ENCODE peak calls at places on chromosomes 3 and 15, in nine cellular contexts. Z is HepG2; K is effector memory CD8-positive, alpha-beta T cell; T is left lung; L is PC-3; G is lower lobe of right lung; W is activated CD4-positive, alpha-beta T cell treated with anti-CD3 and anti-CD28 coated beads for 36 hours; D is naive B cell; S is Right ventricle myocardium superior. H is an unnamed sample.

GRCh38 chr3:186640473-186640818 is 247 bp downstream of the FETUB start:
- ATAC-seq in Z (peak), K (no peak), T (peak), L (peak), G (no peak), W (no peak), D (no peak), S (peak), H (peak)

GRCh38 chr3:76321615-76322014 is 536.3 kb upstream of the ZNF717 start:
- ATAC-seq in Z (no peak), K (no peak), T (no peak), L (no peak), G (no peak), W (no peak), D (no peak), S (no peak), H (no peak)

GRCh38 chr3:31802981-31803380 is 178.1 kb downstream of the OSBPL10 start:
- ATAC-seq in Z (no peak), K (no peak), T (no peak), L (no peak), G (peak), W (no peak), D (peak), S (no peak), H (no peak)

GRCh38 chr3:52623234-52623792 is 62.4 kb downstream of the PBRM1 start:
- ATAC-seq in Z (no peak), K (no peak), T (no peak), L (no peak), G (no peak), W (peak), D (no peak), S (no peak), H (no peak)

GRCh38 chr15:43249699-43250203 is 17.0 kb downstream of the TGM5 start:
- ATAC-seq in Z (no peak), K (no peak), T (no peak), L (peak), G (peak), W (peak), D (no peak), S (no peak), H (peak)

GRCh38 chr3:13143381-13144004 is 70.3 kb upstream of the IQSEC1 start:
- ATAC-seq in Z (no peak), K (no peak), T (no peak), L (no peak), G (no peak), W (no peak), D (no peak), S (no peak), H (no peak)

GRCh38 chr15:85118581-85118980 is 136.9 kb downstream of the PDE8A start:
- ATAC-seq in Z (no peak), K (no peak), T (no peak), L (no peak), G (no peak), W (no peak), D (no peak), S (peak), H (no peak)

GRCh38 chr3:25433868-25434267 is 5.8 kb downstream of the RARB start:
- ATAC-seq in Z (no peak), K (no peak), T (no peak), L (no peak), G (no peak), W (no peak), D (no peak), S (peak), H (peak)

GRCh38 chr3:45681846-45682245 is 7.3 kb upstream of the SACM1L start:
- ATAC-seq in Z (no peak), K (no peak), T (peak), L (no peak), G (peak), W (no peak), D (no peak), S (no peak), H (no peak)

GRCh38 chr3:16050641-16051467 is 123.6 kb upstream of the GALNT15 start:
- ATAC-seq in Z (peak), K (no peak), T (peak), L (no peak), G (peak), W (no peak), D (no peak), S (peak), H (no peak)

GRCh38 chr15:86915811-86916331 is 836.2 kb downstream of the AGBL1 start:
- ATAC-seq in Z (peak), K (no peak), T (peak), L (no peak), G (peak), W (no peak), D (no peak), S (peak), H (peak)

GRCh38 chr3:21543380-21544075 is 207.5 kb downstream of the ZNF385D start:
- ATAC-seq in Z (no peak), K (no peak), T (no peak), L (no peak), G (no peak), W (no peak), D (no peak), S (no peak), H (no peak)

GRCh38 chr15:70411464-70411863 is 313.7 kb upstream of the TLE3 start:
- ATAC-seq in Z (no peak), K (no peak), T (peak), L (no peak), G (peak), W (no peak), D (no peak), S (no peak), H (no peak)

GRCh38 chr3:149145361-149145760 is 15.9 kb downstream of the HPS3 start:
- ATAC-seq in Z (no peak), K (peak), T (peak), L (no peak), G (peak), W (no peak), D (peak), S (no peak), H (no peak)

GRCh38 chr3:132773071-132773619 is 50.9 kb upstream of the NPHP3 start:
- ATAC-seq in Z (no peak), K (no peak), T (no peak), L (no peak), G (no peak), W (peak), D (no peak), S (no peak), H (no peak)

GRCh38 chr3:149515242-149515641 is 40.7 kb downstream of the TM4SF4 start:
- ATAC-seq in Z (no peak), K (no peak), T (no peak), L (no peak), G (no peak), W (no peak), D (no peak), S (no peak), H (no peak)

GRCh38 chr3:154875142-154875541 is 205.0 kb upstream of the MME start:
- ATAC-seq in Z (no peak), K (no peak), T (no peak), L (no peak), G (no peak), W (no peak), D (no peak), S (no peak), H (no peak)

GRCh38 chr3:142445816-142446254 is 2.0 kb downstream of the XRN1 start:
- ATAC-seq in Z (no peak), K (no peak), T (no peak), L (peak), G (no peak), W (peak), D (no peak), S (no peak), H (no peak)

GRCh38 chr15:57118013-57118799 is 199.8 kb downstream of the TCF12 start:
- ATAC-seq in Z (peak), K (no peak), T (peak), L (peak), G (no peak), W (peak), D (no peak), S (peak), H (peak)

GRCh38 chr15:47412802-47413201 is 304.5 kb upstream of the SEMA6D start:
- ATAC-seq in Z (no peak), K (no peak), T (no peak), L (no peak), G (no peak), W (no peak), D (no peak), S (no peak), H (no peak)

GRCh38 chr3:143972155-143972494 is 502 bp downstream of the DIPK2A start:
- ATAC-seq in Z (peak), K (peak), T (peak), L (no peak), G (no peak), W (peak), D (peak), S (peak), H (peak)

GRCh38 chr3:64489361-64490044 is 198.3 kb downstream of the ADAMTS9 start:
- ATAC-seq in Z (peak), K (no peak), T (peak), L (no peak), G (peak), W (no peak), D (no peak), S (peak), H (no peak)

GRCh38 chr3:126356373-126357298 is 572 bp downstream of the KLF15 start:
- ATAC-seq in Z (peak), K (peak), T (peak), L (peak), G (peak), W (peak), D (no peak), S (peak), H (peak)

GRCh38 chr15:31158858-31159569 is 57.5 kb upstream of the TRPM1 start:
- ATAC-seq in Z (no peak), K (no peak), T (peak), L (no peak), G (no peak), W (no peak), D (no peak), S (peak), H (no peak)

GRCh38 chr3:194204036-194204792 is 68.3 kb downstream of the HES1 start:
- ATAC-seq in Z (peak), K (no peak), T (peak), L (peak), G (peak), W (peak), D (peak), S (no peak), H (no peak)

GRCh38 chr15:63915209-63915887 is 81.6 kb upstream of the HERC1 start:
- ATAC-seq in Z (peak), K (no peak), T (no peak), L (no peak), G (no peak), W (no peak), D (no peak), S (peak), H (no peak)

GRCh38 chr3:119211193-119211592 is 29.5 kb downstream of the B4GALT4 start:
- ATAC-seq in Z (peak), K (no peak), T (no peak), L (no peak), G (no peak), W (no peak), D (no peak), S (no peak), H (no peak)

GRCh38 chr3:169460035-169460434 is 203.5 kb downstream of the MECOM start:
- ATAC-seq in Z (no peak), K (no peak), T (no peak), L (no peak), G (no peak), W (no peak), D (no peak), S (no peak), H (no peak)

GRCh38 chr3:45387171-45387570 is 1.2 kb upstream of the LARS2 start:
- ATAC-seq in Z (no peak), K (no peak), T (no peak), L (no peak), G (no peak), W (no peak), D (no peak), S (no peak), H (no peak)

GRCh38 chr15:47506543-47507090 is 210.7 kb upstream of the SEMA6D start:
- ATAC-seq in Z (no peak), K (no peak), T (no peak), L (no peak), G (no peak), W (no peak), D (no peak), S (no peak), H (no peak)

GRCh38 chr3:60001369-60001768 is 951.5 kb upstream of the CFAP20DC start:
- ATAC-seq in Z (no peak), K (no peak), T (no peak), L (no peak), G (no peak), W (peak), D (no peak), S (no peak), H (no peak)